ENCODE peak calls at places on chromosomes 5 and 9, in four cellular contexts. T is HepG2, L is HCT116, B is K562. N is an unnamed sample.

GRCh38 chr9:101369286-101369685 is 15.5 kb downstream of the BAAT start:
- DNase-seq in T (no peak), L (no peak), B (no peak), N (no peak)

GRCh38 chr9:123269316-123269715 is 930 bp upstream of the STRBP start:
- DNase-seq in T (no peak), L (no peak), B (no peak), N (no peak)

GRCh38 chr9:90734631-90735030 is 67.0 kb upstream of the SYK start:
- DNase-seq in T (no peak), L (no peak), B (no peak), N (no peak)

GRCh38 chr5:57779383-57780223 is 297.0 kb upstream of the ACTBL2 start:
- DNase-seq in T (peak), L (peak), B (peak), N (peak)

GRCh38 chr5:36099748-36100147 is 33.1 kb upstream of the UGT3A2 start:
- DNase-seq in T (no peak), L (no peak), B (no peak), N (no peak)

GRCh38 chr5:33244441-33245150 is 196.2 kb upstream of the TARS1 start:
- DNase-seq in T (no peak), L (no peak), B (no peak), N (no peak)

GRCh38 chr5:32504923-32505596 is 60.5 kb upstream of the ZFR start:
- DNase-seq in T (no peak), L (no peak), B (peak), N (no peak)

GRCh38 chr5:2369178-2369577 is 382.3 kb downstream of the IRX2 start:
- DNase-seq in T (no peak), L (no peak), B (no peak), N (no peak)

GRCh38 chr9:26756881-26757280 is 135.7 kb downstream of the CAAP1 start:
- DNase-seq in T (no peak), L (no peak), B (no peak), N (no peak)

GRCh38 chr9:134895849-134896833 is 15.5 kb downstream of the FCN2 start:
- DNase-seq in T (no peak), L (peak), B (peak), N (no peak)

GRCh38 chr9:36986548-36987408 is 47.3 kb downstream of the PAX5 start:
- DNase-seq in T (no peak), L (no peak), B (no peak), N (no peak)

GRCh38 chr5:32217886-32218396 is 43.8 kb upstream of the GOLPH3 start:
- DNase-seq in T (peak), L (no peak), B (peak), N (no peak)

GRCh38 chr9:27473135-27473534 is 51.0 kb upstream of the IFNK start:
- DNase-seq in T (no peak), L (no peak), B (peak), N (no peak)

GRCh38 chr5:179863449-179864085 is 5.0 kb upstream of the MRNIP start:
- DNase-seq in T (no peak), L (no peak), B (no peak), N (no peak)

GRCh38 chr9:38423939-38424843 is at the start of gene IGFBPL1:
- DNase-seq in T (no peak), L (no peak), B (no peak), N (no peak)

GRCh38 chr5:172568308-172568923 is 72.6 kb upstream of the NEURL1B start:
- DNase-seq in T (no peak), L (no peak), B (no peak), N (no peak)

GRCh38 chr9:70229579-70229978 is 29.2 kb upstream of the SMC5 start:
- DNase-seq in T (no peak), L (peak), B (peak), N (no peak)

GRCh38 chr9:70043689-70044449 is at the start of gene MAMDC2:
- DNase-seq in T (no peak), L (no peak), B (no peak), N (no peak)

GRCh38 chr9:89678394-89679005 is 73.7 kb downstream of the GADD45G start:
- DNase-seq in T (no peak), L (no peak), B (no peak), N (no peak)

GRCh38 chr5:113140837-113141661 is 164.5 kb downstream of the DCP2 start:
- DNase-seq in T (no peak), L (no peak), B (no peak), N (no peak)

GRCh38 chr5:79236970-79237734 is 1.2 kb downstream of the JMY start:
- DNase-seq in T (peak), L (no peak), B (peak), N (no peak)

GRCh38 chr5:39760385-39761198 is 335.8 kb upstream of the DAB2 start:
- DNase-seq in T (no peak), L (no peak), B (no peak), N (peak)

GRCh38 chr9:115385383-115386122 is 267.6 kb upstream of the TNC start:
- DNase-seq in T (no peak), L (no peak), B (no peak), N (no peak)

GRCh38 chr9:88746029-88746743 is 211.2 kb downstream of the NXNL2 start:
- DNase-seq in T (no peak), L (no peak), B (no peak), N (no peak)

GRCh38 chr5:178385472-178385853 is 152.9 kb upstream of the PHYKPL start:
- DNase-seq in T (no peak), L (no peak), B (no peak), N (no peak)

GRCh38 chr9:87889065-87889881 is 6.6 kb downstream of the SPATA31E1 start:
- DNase-seq in T (no peak), L (no peak), B (no peak), N (no peak)

GRCh38 chr5:157219491-157220271 is 39.0 kb downstream of the ITK start:
- DNase-seq in T (no peak), L (no peak), B (no peak), N (no peak)

GRCh38 chr9:118631956-118632355 is 737.3 kb downstream of the BRINP1 start:
- DNase-seq in T (no peak), L (no peak), B (no peak), N (no peak)

GRCh38 chr5:95759005-95759404 is 27.9 kb downstream of the RHOBTB3 start:
- DNase-seq in T (peak), L (no peak), B (no peak), N (no peak)

GRCh38 chr5:95761771-95762680 is 30.9 kb downstream of the RHOBTB3 start:
- DNase-seq in T (no peak), L (no peak), B (no peak), N (no peak)

GRCh38 chr5:95762681-95763041 is 31.5 kb downstream of the RHOBTB3 start:
- DNase-seq in T (no peak), L (no peak), B (no peak), N (no peak)

GRCh38 chr5:95760291-95761191 is 29.4 kb downstream of the RHOBTB3 start:
- DNase-seq in T (peak), L (no peak), B (no peak), N (no peak)

DNA sequence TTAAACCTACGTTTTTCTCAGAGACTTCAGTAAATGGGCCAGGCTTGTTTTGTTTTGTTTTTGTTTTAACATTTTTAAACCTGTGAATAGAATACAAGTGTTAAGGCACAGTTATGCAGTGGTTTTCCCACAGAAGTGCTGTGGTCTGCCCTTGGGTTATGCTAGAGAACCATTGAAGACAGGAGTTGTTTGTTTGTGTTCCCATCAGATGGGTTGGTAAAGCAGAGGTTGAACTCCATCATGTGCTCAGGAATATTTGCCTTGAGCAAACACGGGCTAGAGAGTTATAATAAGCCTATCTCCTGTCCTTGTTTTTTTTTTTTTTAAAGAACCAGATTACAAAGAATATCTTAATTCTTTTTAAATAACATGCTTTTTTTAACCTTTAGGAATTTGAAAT is 28.5 kb downstream of the RHOBTB3 start:
- DNase-seq in T (peak), L (no peak), B (no peak), N (no peak)
- TF ChIP-seq REST in T (no peak), L (no peak), B (no peak), N (no peak)

DNA sequence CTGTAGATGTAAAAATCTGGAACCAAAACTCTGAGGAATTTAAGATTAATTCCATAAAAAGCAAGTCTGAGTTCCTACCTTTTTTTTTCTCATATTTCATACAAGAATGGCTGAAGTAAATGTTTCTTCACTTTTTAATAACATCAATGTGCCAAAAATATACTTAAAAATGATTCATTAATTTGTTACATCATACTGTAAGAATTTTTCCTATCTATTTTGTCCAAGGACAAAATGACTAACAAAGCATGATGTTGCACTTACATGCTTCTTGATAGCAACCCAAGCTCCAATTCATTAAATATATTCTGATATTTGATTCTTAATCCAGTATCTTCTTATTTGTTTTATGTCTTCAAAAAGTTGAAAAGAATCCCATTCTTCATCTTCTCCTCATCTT is 988.3 kb downstream of the TLE1 start:
- DNase-seq in T (no peak), L (no peak), B (no peak), N (no peak)
- TF ChIP-seq TCF7L2 in T (no peak), L (no peak), B (no peak), N (no peak)

GRCh38 chr5:149217802-149218153 is 53.9 kb upstream of the AFAP1L1 start:
- DNase-seq in T (no peak), L (no peak), B (no peak), N (no peak)
- TF ChIP-seq SIN3A in T (no peak), L (no peak), B (no peak), N (no peak)

GRCh38 chr5:73565166-73565968 is at the start of the genes ANKRA2 and UTP15:
- DNase-seq in T (peak), L (peak), B (peak), N (peak)
- TF ChIP-seq REST in T (no peak), L (no peak), B (peak), N (no peak)

DNA sequence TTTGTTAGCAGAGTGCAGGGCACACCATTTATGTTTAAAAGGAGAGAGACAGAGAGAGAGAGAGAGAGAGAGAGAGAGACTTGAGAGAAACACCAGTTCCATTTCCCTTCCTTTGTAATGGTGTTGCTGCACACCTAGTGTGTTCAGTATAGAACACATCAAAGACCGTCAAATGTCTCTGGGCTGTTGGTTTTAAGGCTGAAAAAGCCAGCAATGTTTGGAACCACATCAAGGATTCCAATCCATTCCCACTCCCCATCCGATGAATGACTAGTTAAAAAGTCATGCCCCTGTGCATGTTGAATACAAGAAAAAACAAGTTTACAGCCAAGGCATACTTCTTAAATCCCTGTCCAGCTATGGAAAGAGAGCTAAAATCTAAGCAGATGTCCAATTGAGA is 83.0 kb upstream of the IFNE start:
- DNase-seq in T (no peak), L (peak), B (no peak), N (no peak)
- TF ChIP-seq TCF7L2 in T (no peak), L (peak), B (no peak), N (peak)

GRCh38 chr9:137050570-137050969 is 3.3 kb downstream of the ENTPD2 start:
- DNase-seq in T (no peak), L (no peak), B (no peak), N (no peak)
- TF ChIP-seq SIN3A in T (no peak), L (no peak), B (no peak), N (no peak)

GRCh38 chr5:134904621-134905245 is at the start of gene PCBD2:
- DNase-seq in T (peak), L (peak), B (peak), N (peak)
- TF ChIP-seq REST in T (no peak), L (no peak), B (peak), N (no peak)

N was measured in Panc1.